ENCODE peak calls at places on chromosomes 13 and 19, in eight cellular contexts. X is mesothelial cell of epicardium, Q is NCI-H1694 treated with DMSO at 0.1 percent for 48 hours, Y is progenitor cell of endocrine pancreas, K is DND-41, W is frontal cortex, E is ELR, P is dorsolateral prefrontal cortex. U is an unnamed sample.

GRCh38 chr13:92804926-92805325 is 421.7 kb upstream of the GPC6 start:
- DNase-seq in X (no peak), Q (no peak), Y (no peak), K (no peak), W (no peak), E (peak; percentile 1), P (no peak), U (no peak)

GRCh38 chr13:107284168-107284567 is 716.2 kb upstream of the ARGLU1 start:
- DNase-seq in X (no peak), Q (no peak), Y (no peak), K (no peak), W (no peak), E (peak; percentile 16), P (no peak), U (no peak)

GRCh38 chr19:57675881-57676280 is 5.9 kb upstream of the ZNF551 start:
- DNase-seq in X (no peak), Q (no peak), Y (no peak), K (no peak), W (no peak), E (no peak), P (no peak), U (no peak)

GRCh38 chr19:46478356-46478986 is 7.1 kb upstream of the PNMA8A start:
- DNase-seq in X (no peak), Q (peak; percentile 37), Y (no peak), K (no peak), W (no peak), E (peak; percentile 27), P (peak; percentile 60), U (no peak)

GRCh38 chr19:32691952-32692726 is 518 bp downstream of the NUDT19 start:
- DNase-seq in X (peak; percentile 60), Q (no peak), Y (no peak), K (peak; percentile 67), W (peak; percentile 55), E (peak; percentile 62), P (peak; percentile 80), U (no peak)

GRCh38 chr13:109199280-109199679 is 569.9 kb downstream of the MYO16 start:
- DNase-seq in X (no peak), Q (no peak), Y (no peak), K (no peak), W (no peak), E (no peak), P (no peak), U (no peak)

GRCh38 chr13:30739646-30740642 is 4.6 kb downstream of the ALOX5AP start:
- DNase-seq in X (no peak), Q (no peak), Y (no peak), K (peak; percentile 17), W (no peak), E (peak; percentile 88), P (no peak), U (no peak)

GRCh38 chr13:101941095-101941777 is 460.6 kb downstream of the FGF14 start:
- DNase-seq in X (no peak), Q (no peak), Y (no peak), K (no peak), W (no peak), E (peak; percentile 27), P (no peak), U (no peak)

GRCh38 chr19:56537442-56537841 is 1.3 kb upstream of the ZFP28 start:
- DNase-seq in X (no peak), Q (no peak), Y (no peak), K (no peak), W (no peak), E (no peak), P (no peak), U (no peak)

GRCh38 chr13:44801990-44802389 is 187.3 kb downstream of the NUFIP1 start:
- DNase-seq in X (no peak), Q (no peak), Y (no peak), K (no peak), W (no peak), E (peak; percentile 89), P (no peak), U (no peak)

GRCh38 chr13:76894401-76895110 is 8.4 kb upstream of the KCTD12 start:
- DNase-seq in X (no peak), Q (no peak), Y (no peak), K (no peak), W (no peak), E (no peak), P (no peak), U (no peak)

GRCh38 chr13:32309812-32310706 is 5.1 kb downstream of the ZAR1L start:
- DNase-seq in X (no peak), Q (peak; percentile 23), Y (no peak), K (peak; percentile 10), W (peak; percentile 39), E (peak; percentile 70), P (no peak), U (no peak)

GRCh38 chr13:41384749-41385503 is 72.4 kb upstream of the RGCC start:
- DNase-seq in X (no peak), Q (no peak), Y (no peak), K (no peak), W (no peak), E (peak; percentile 41), P (no peak), U (no peak)

GRCh38 chr19:10037367-10037766 is 24.1 kb downstream of the RDH8 start:
- DNase-seq in X (no peak), Q (no peak), Y (no peak), K (no peak), W (no peak), E (no peak), P (no peak), U (no peak)

GRCh38 chr13:43300817-43301216 is 277.4 kb downstream of the DNAJC15 start:
- DNase-seq in X (no peak), Q (no peak), Y (no peak), K (no peak), W (no peak), E (no peak), P (no peak), U (no peak)

GRCh38 chr19:39416626-39417120 is 4.2 kb downstream of the PLEKHG2 start:
- DNase-seq in X (no peak), Q (no peak), Y (no peak), K (no peak), W (no peak), E (no peak), P (no peak), U (no peak)

GRCh38 chr13:20492641-20493040 is 33.0 kb downstream of the CRYL1 start:
- DNase-seq in X (no peak), Q (peak; percentile 13), Y (no peak), K (peak; percentile 39), W (no peak), E (peak; percentile 70), P (no peak), U (no peak)

GRCh38 chr13:91714726-91715334 is 316.4 kb downstream of the GPC5 start:
- DNase-seq in X (no peak), Q (no peak), Y (no peak), K (no peak), W (no peak), E (no peak), P (no peak), U (no peak)

GRCh38 chr13:50149932-50150331 is 134.7 kb downstream of the KCNRG start:
- DNase-seq in X (no peak), Q (no peak), Y (no peak), K (no peak), W (no peak), E (no peak), P (no peak), U (no peak)

GRCh38 chr19:15506074-15506565 is 2.2 kb upstream of the CYP4F22 start:
- DNase-seq in X (no peak), Q (no peak), Y (no peak), K (no peak), W (no peak), E (no peak), P (no peak), U (no peak)

GRCh38 chr13:66994097-66994496 is 236.0 kb downstream of the PCDH9 start:
- DNase-seq in X (peak; percentile 65), Q (no peak), Y (peak; percentile 49), K (peak; percentile 5), W (peak; percentile 32), E (no peak), P (peak; percentile 83), U (peak; percentile 79)

GRCh38 chr13:50015263-50015662 is at the start of gene KCNRG:
- DNase-seq in X (no peak), Q (no peak), Y (no peak), K (no peak), W (no peak), E (no peak), P (no peak), U (no peak)

GRCh38 chr19:12891553-12892021 is 627 bp downstream of the GCDH start:
- DNase-seq in X (no peak), Q (no peak), Y (no peak), K (no peak), W (no peak), E (peak; percentile 21), P (no peak), U (no peak)

GRCh38 chr13:101799196-101799595 is 346.7 kb downstream of the ITGBL1 start:
- DNase-seq in X (no peak), Q (no peak), Y (no peak), K (no peak), W (no peak), E (no peak), P (no peak), U (no peak)

GRCh38 chr13:105202384-105202783 is 1333.1 kb downstream of the EFNB2 start:
- DNase-seq in X (no peak), Q (peak; percentile 21), Y (no peak), K (no peak), W (peak; percentile 4), E (peak; percentile 27), P (no peak), U (no peak)

GRCh38 chr13:98537740-98538139 is 39.2 kb downstream of the STK24 start:
- DNase-seq in X (no peak), Q (no peak), Y (no peak), K (peak; percentile 11), W (no peak), E (no peak), P (no peak), U (no peak)

GRCh38 chr13:40152145-40152544 is 496.7 kb downstream of the COG6 start:
- DNase-seq in X (no peak), Q (no peak), Y (no peak), K (no peak), W (no peak), E (peak; percentile 77), P (no peak), U (no peak)

GRCh38 chr19:45082170-45082569 is 3.1 kb downstream of the GEMIN7 start:
- DNase-seq in X (no peak), Q (no peak), Y (no peak), K (no peak), W (no peak), E (no peak), P (no peak), U (no peak)

GRCh38 chr13:79647518-79647917 is 166.6 kb downstream of the NDFIP2 start:
- DNase-seq in X (no peak), Q (peak; percentile 46), Y (no peak), K (no peak), W (no peak), E (peak; percentile 4), P (no peak), U (no peak)

GRCh38 chr19:43643326-43643725 is 3.7 kb upstream of the CADM4 start:
- DNase-seq in X (no peak), Q (peak; percentile 8), Y (no peak), K (no peak), W (no peak), E (no peak), P (no peak), U (no peak)

GRCh38 chr13:28529836-28530235 is 34.9 kb upstream of the FLT1 start:
- DNase-seq in X (no peak), Q (no peak), Y (no peak), K (no peak), W (no peak), E (no peak), P (no peak), U (no peak)

GRCh38 chr19:41316306-41316920 is 6.4 kb downstream of the CCDC97 start:
- DNase-seq in X (no peak), Q (no peak), Y (no peak), K (no peak), W (no peak), E (no peak), P (no peak), U (no peak)

GRCh38 chr13:77207943-77208342 is 119.0 kb downstream of the MYCBP2 start:
- DNase-seq in X (no peak), Q (no peak), Y (no peak), K (no peak), W (no peak), E (peak; percentile 81), P (no peak), U (no peak)

GRCh38 chr13:18739310-18739709 is 442.3 kb downstream of the TUBA3C start:
- DNase-seq in X (no peak), Q (no peak), Y (no peak), K (no peak), W (no peak), E (no peak), P (no peak), U (no peak)